ENCODE peak calls at places on chromosomes 5 and 9, in four cellular contexts. One of them, this sample, is unnamed.
A peak's percentile ranks its signal among the peaks of the same experiment; 100 is the strongest.

GRCh38 chr5:152271420-152271819 is 133.7 kb downstream of the NMUR2 start:
- DNase-seq in SK-N-SH: no peak
- DNase-seq in GM12878: peak; percentile 8
- DNase-seq in H1: no peak
- DNase-seq in this sample: peak; percentile 23

GRCh38 chr5:104793031-104793430 is 1230.4 kb upstream of the NUDT12 start:
- DNase-seq in H1: no peak
- DNase-seq in GM12878: no peak
- DNase-seq in SK-N-SH: no peak
- DNase-seq in this sample: no peak

GRCh38 chr9:120729796-120730195 is 15.5 kb upstream of the MEGF9 start:
- DNase-seq in H1: no peak
- DNase-seq in GM12878: no peak
- DNase-seq in SK-N-SH: no peak
- DNase-seq in this sample: peak; percentile 72

GRCh38 chr9:122015165-122015821 is 77.8 kb downstream of the TTLL11 start:
- DNase-seq in GM12878: no peak
- DNase-seq in SK-N-SH: no peak
- DNase-seq in H1: no peak
- DNase-seq in this sample: no peak

GRCh38 chr9:72931437-72931836 is 21.4 kb downstream of the ALDH1A1 start:
- DNase-seq in SK-N-SH: no peak
- DNase-seq in H1: no peak
- DNase-seq in GM12878: no peak
- DNase-seq in this sample: no peak

GRCh38 chr9:21689851-21690250 is 112.6 kb upstream of the MTAP start:
- DNase-seq in H1: no peak
- DNase-seq in SK-N-SH: no peak
- DNase-seq in GM12878: no peak
- DNase-seq in this sample: no peak

GRCh38 chr9:79184821-79185220 is 386.9 kb upstream of the TLE4 start:
- DNase-seq in SK-N-SH: no peak
- DNase-seq in GM12878: no peak
- DNase-seq in H1: no peak
- DNase-seq in this sample: no peak

GRCh38 chr9:20561542-20561941 is 60.8 kb downstream of the MLLT3 start:
- DNase-seq in SK-N-SH: no peak
- DNase-seq in H1: no peak
- DNase-seq in GM12878: no peak
- DNase-seq in this sample: no peak

GRCh38 chr5:36667826-36668225 is 61.4 kb downstream of the SLC1A3 start:
- DNase-seq in H1: no peak
- DNase-seq in SK-N-SH: no peak
- DNase-seq in GM12878: no peak
- DNase-seq in this sample: no peak

GRCh38 chr5:136613243-136613642 is 247.9 kb upstream of the TRPC7 start:
- DNase-seq in GM12878: no peak
- DNase-seq in H1: no peak
- DNase-seq in SK-N-SH: no peak
- DNase-seq in this sample: no peak
- TF ChIP-seq TCF12 in GM12878: no peak
- TF ChIP-seq TCF12 in H1: no peak
- TF ChIP-seq TCF12 in SK-N-SH: no peak
- TF ChIP-seq TCF12 in this sample: no peak

DNA sequence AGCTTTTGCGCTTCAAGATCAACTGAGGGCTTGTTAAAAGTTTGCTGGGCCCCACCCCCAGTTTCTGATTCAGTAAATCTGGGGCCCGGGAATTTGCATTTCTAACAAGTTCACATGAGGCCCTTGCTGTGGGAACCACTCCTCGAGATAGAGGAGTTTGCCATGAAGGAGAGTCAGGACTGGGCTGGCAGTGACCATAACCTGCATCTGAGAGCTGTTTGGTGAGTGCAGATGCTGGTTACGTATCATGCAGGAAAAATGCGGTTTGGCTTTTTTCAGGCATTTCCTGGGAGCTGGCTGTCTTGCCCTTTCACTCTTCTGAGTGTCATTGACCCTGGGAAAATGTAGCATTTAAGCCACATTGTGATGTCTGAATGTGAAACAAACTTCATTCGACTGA is 9.4 kb upstream of the ANGPTL2 start:
- DNase-seq in GM12878: no peak
- DNase-seq in H1: no peak
- DNase-seq in SK-N-SH: no peak
- DNase-seq in this sample: no peak
- TF ChIP-seq TCF12 in GM12878: no peak
- TF ChIP-seq TCF12 in H1: no peak
- TF ChIP-seq TCF12 in SK-N-SH: peak; percentile 48
- TF ChIP-seq TCF12 in this sample: no peak

GRCh38 chr9:70217029-70217428 is 41.7 kb upstream of the SMC5 start:
- DNase-seq in SK-N-SH: no peak
- DNase-seq in GM12878: no peak
- DNase-seq in H1: no peak
- DNase-seq in this sample: no peak

GRCh38 chr9:70218767-70219166 is 40.0 kb upstream of the SMC5 start:
- DNase-seq in H1: no peak
- DNase-seq in GM12878: no peak
- DNase-seq in SK-N-SH: no peak
- DNase-seq in this sample: no peak

GRCh38 chr9:70220216-70220615 is 38.6 kb upstream of the SMC5 start:
- DNase-seq in H1: no peak
- DNase-seq in SK-N-SH: no peak
- DNase-seq in GM12878: no peak
- DNase-seq in this sample: no peak

GRCh38 chr9:70228098-70228497 is 30.7 kb upstream of the SMC5 start:
- DNase-seq in GM12878: no peak
- DNase-seq in H1: no peak
- DNase-seq in SK-N-SH: no peak
- DNase-seq in this sample: no peak

GRCh38 chr9:70222354-70222753 is 36.4 kb upstream of the SMC5 start:
- DNase-seq in H1: no peak
- DNase-seq in SK-N-SH: no peak
- DNase-seq in GM12878: no peak
- DNase-seq in this sample: no peak
- TF ChIP-seq TCF12 in H1: no peak
- TF ChIP-seq TCF12 in SK-N-SH: no peak
- TF ChIP-seq TCF12 in GM12878: no peak
- TF ChIP-seq TCF12 in this sample: no peak

GRCh38 chr9:16363916-16364315 is 506.6 kb downstream of the BNC2 start:
- DNase-seq in GM12878: no peak
- DNase-seq in SK-N-SH: no peak
- DNase-seq in H1: no peak
- DNase-seq in this sample: no peak
- TF ChIP-seq TCF12 in GM12878: no peak
- TF ChIP-seq TCF12 in SK-N-SH: no peak
- TF ChIP-seq TCF12 in H1: no peak
- TF ChIP-seq TCF12 in this sample: no peak

GRCh38 chr5:176630681-176631222 is 277 bp downstream of the EIF4E1B start:
- DNase-seq in SK-N-SH: no peak
- DNase-seq in H1: no peak
- DNase-seq in GM12878: no peak
- DNase-seq in this sample: no peak

GRCh38 chr5:176633638-176634037 is 3.2 kb downstream of the EIF4E1B start:
- DNase-seq in H1: no peak
- DNase-seq in SK-N-SH: no peak
- DNase-seq in GM12878: no peak
- DNase-seq in this sample: no peak

GRCh38 chr5:176629853-176630680 is at the start of the genes EIF4E1B and SNCB:
- DNase-seq in H1: no peak
- DNase-seq in GM12878: no peak
- DNase-seq in SK-N-SH: peak; percentile 91
- DNase-seq in this sample: no peak

GRCh38 chr5:176631383-176631970 is 1.0 kb downstream of the EIF4E1B start:
- DNase-seq in SK-N-SH: no peak
- DNase-seq in H1: no peak
- DNase-seq in GM12878: no peak
- DNase-seq in this sample: no peak

DNA sequence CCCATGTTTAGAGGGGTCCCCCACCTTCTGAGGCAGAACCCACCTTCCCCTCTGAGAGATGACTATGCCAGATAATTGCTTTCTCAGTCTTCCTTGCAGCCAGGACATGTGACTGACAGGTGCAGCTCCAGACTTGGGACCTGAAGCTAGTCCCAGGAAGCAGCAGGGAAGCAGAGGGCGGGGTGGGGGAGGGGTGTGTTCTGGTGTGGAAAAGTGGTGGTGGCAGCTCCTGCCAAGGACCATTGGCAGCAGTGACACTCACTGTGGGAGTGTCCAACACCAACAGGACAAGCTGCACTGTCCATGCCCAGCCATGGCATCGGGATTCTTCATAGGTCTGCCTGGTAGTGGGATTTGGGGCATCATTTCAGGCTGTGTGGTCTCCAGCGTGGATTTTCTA is 2.3 kb downstream of the EIF4E1B start:
- DNase-seq in H1: no peak
- DNase-seq in SK-N-SH: no peak
- DNase-seq in GM12878: no peak
- DNase-seq in this sample: no peak
- TF ChIP-seq TCF12 in H1: no peak
- TF ChIP-seq TCF12 in SK-N-SH: no peak
- TF ChIP-seq TCF12 in GM12878: no peak
- TF ChIP-seq TCF12 in this sample: no peak

DNA sequence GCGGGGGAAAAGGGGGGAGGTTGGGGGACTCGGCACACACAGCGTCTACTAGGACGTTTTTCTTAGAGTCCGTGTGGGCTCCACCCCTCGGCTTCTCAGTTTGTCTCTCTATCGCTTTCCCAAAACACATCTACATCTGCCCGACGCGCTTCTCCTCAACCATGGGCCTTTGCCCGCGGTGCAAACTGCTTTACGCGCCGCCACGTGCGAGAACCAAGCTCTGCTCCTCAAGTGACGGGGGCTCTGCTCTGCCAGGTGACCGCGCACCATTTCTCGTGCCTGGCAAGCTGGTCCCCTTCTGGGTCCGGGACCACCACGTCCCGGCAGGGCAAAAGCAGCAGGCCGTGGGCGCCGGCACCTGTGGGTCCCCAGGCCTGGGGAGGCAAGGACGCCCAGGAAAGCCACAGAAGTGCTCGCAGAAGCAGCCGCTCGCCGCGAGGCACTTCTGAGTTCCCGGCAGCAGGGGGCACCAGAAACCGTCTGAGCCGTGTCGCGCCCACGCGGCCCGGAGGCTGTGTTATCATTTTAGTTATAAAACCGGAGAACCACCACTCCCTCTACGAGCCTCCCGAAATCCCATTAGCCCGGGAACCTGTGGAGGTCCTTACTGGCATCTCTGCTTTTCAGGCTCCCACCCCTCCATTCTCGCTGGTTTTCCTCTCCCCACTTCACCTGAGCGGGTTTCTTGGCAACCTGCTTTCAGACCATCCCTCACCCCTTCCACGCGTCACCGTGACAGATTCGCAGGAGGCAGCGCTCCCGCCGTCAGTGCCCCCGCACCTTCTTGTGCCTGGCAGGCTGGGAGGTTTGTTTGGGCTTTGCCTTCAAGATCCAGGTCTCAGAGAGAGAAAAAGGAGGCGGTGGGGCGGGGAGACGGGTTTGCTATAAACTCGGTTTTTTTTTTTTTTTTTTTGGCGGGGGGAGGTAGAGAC is 2.5 kb downstream of the GDNF start:
- DNase-seq in GM12878: no peak
- DNase-seq in SK-N-SH: peak; percentile 76
- DNase-seq in H1: no peak
- DNase-seq in this sample: no peak
- TF ChIP-seq TCF12 in GM12878: peak; percentile 10
- TF ChIP-seq TCF12 in SK-N-SH: no peak
- TF ChIP-seq TCF12 in H1: no peak
- TF ChIP-seq TCF12 in this sample: no peak

GRCh38 chr5:159969966-159970365 is 39.0 kb upstream of the TTC1 start:
- DNase-seq in GM12878: no peak
- DNase-seq in H1: no peak
- DNase-seq in SK-N-SH: no peak
- DNase-seq in this sample: no peak

GRCh38 chr5:159971514-159971913 is 37.4 kb upstream of the TTC1 start:
- DNase-seq in SK-N-SH: no peak
- DNase-seq in GM12878: no peak
- DNase-seq in H1: no peak
- DNase-seq in this sample: no peak

GRCh38 chr5:159971038-159971437 is 37.9 kb upstream of the TTC1 start:
- DNase-seq in H1: no peak
- DNase-seq in SK-N-SH: no peak
- DNase-seq in GM12878: no peak
- DNase-seq in this sample: no peak

GRCh38 chr5:159972538-159973362 is 36.2 kb upstream of the TTC1 start:
- DNase-seq in H1: no peak
- DNase-seq in GM12878: no peak
- DNase-seq in SK-N-SH: peak; percentile 35
- DNase-seq in this sample: no peak

DNA sequence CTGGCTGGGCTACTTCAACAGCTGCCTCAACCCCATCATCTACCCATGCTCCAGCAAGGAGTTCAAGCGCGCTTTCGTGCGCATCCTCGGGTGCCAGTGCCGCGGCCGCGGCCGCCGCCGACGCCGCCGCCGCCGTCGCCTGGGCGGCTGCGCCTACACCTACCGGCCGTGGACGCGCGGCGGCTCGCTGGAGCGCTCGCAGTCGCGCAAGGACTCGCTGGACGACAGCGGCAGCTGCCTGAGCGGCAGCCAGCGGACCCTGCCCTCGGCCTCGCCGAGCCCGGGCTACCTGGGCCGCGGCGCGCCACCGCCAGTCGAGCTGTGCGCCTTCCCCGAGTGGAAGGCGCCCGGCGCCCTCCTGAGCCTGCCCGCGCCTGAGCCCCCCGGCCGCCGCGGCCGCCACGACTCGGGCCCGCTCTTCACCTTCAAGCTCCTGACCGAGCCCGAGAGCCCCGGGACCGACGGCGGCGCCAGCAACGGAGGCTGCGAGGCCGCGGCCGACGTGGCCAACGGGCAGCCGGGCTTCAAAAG is 36.9 kb upstream of the TTC1 start:
- DNase-seq in SK-N-SH: peak; percentile 61
- DNase-seq in H1: no peak
- DNase-seq in GM12878: no peak
- DNase-seq in this sample: no peak
- TF ChIP-seq TCF12 in SK-N-SH: no peak
- TF ChIP-seq TCF12 in H1: no peak
- TF ChIP-seq TCF12 in GM12878: no peak
- TF ChIP-seq TCF12 in this sample: no peak

GRCh38 chr9:127862075-127863011 is 7.9 kb upstream of the ENG start:
- DNase-seq in SK-N-SH: no peak
- DNase-seq in H1: no peak
- DNase-seq in GM12878: no peak
- DNase-seq in this sample: no peak
- TF ChIP-seq TCF12 in SK-N-SH: no peak
- TF ChIP-seq TCF12 in H1: no peak
- TF ChIP-seq TCF12 in GM12878: no peak
- TF ChIP-seq TCF12 in this sample: no peak

GRCh38 chr5:172877496-172878260 is 43.6 kb downstream of the ERGIC1 start:
- DNase-seq in H1: no peak
- DNase-seq in SK-N-SH: no peak
- DNase-seq in GM12878: no peak
- DNase-seq in this sample: no peak
- TF ChIP-seq TCF12 in H1: no peak
- TF ChIP-seq TCF12 in SK-N-SH: no peak
- TF ChIP-seq TCF12 in GM12878: no peak
- TF ChIP-seq TCF12 in this sample: no peak

GRCh38 chr5:108760512-108760911 is 12.8 kb downstream of the FER start:
- DNase-seq in GM12878: no peak
- DNase-seq in SK-N-SH: no peak
- DNase-seq in H1: no peak
- DNase-seq in this sample: no peak

GRCh38 chr5:108765647-108766046 is 17.9 kb downstream of the FER start:
- DNase-seq in GM12878: no peak
- DNase-seq in SK-N-SH: no peak
- DNase-seq in H1: no peak
- DNase-seq in this sample: no peak

GRCh38 chr5:108762660-108763059 is 15.0 kb downstream of the FER start:
- DNase-seq in GM12878: no peak
- DNase-seq in H1: no peak
- DNase-seq in SK-N-SH: no peak
- DNase-seq in this sample: no peak

GRCh38 chr5:108763222-108763864 is 15.6 kb downstream of the FER start:
- DNase-seq in SK-N-SH: no peak
- DNase-seq in H1: no peak
- DNase-seq in GM12878: no peak
- DNase-seq in this sample: no peak
- TF ChIP-seq TCF12 in SK-N-SH: no peak
- TF ChIP-seq TCF12 in H1: no peak
- TF ChIP-seq TCF12 in GM12878: no peak
- TF ChIP-seq TCF12 in this sample: no peak

This sample was measured in HepG2.